ENCODE peak calls at places on chromosomes 1 and 21, in five cellular contexts. One of them, this sample, is unnamed.

GRCh38 chr21:30605968-30606367 is 5.1 kb downstream of the KRTAP22-1 start:
- DNase-seq in A673: no peak
- DNase-seq in GM23248: no peak
- DNase-seq in tibial nerve: no peak
- DNase-seq in neural progenitor cell: no peak
- DNase-seq in this sample: no peak

GRCh38 chr21:31371715-31372114 is 27.7 kb upstream of the TIAM1 start:
- DNase-seq in A673: no peak
- DNase-seq in GM23248: no peak
- DNase-seq in tibial nerve: no peak
- DNase-seq in neural progenitor cell: no peak
- DNase-seq in this sample: no peak

GRCh38 chr1:8033322-8033721 is 7.2 kb upstream of the ERRFI1 start:
- DNase-seq in A673: no peak
- DNase-seq in GM23248: no peak
- DNase-seq in tibial nerve: no peak
- DNase-seq in neural progenitor cell: no peak
- DNase-seq in this sample: no peak

GRCh38 chr1:55466921-55467320 is 251.8 kb upstream of the USP24 start:
- DNase-seq in A673: no peak
- DNase-seq in GM23248: peak
- DNase-seq in tibial nerve: no peak
- DNase-seq in neural progenitor cell: no peak
- DNase-seq in this sample: no peak

GRCh38 chr1:65431111-65431705 is 10.7 kb downstream of the LEPR start:
- DNase-seq in A673: peak
- DNase-seq in GM23248: peak
- DNase-seq in tibial nerve: no peak
- DNase-seq in neural progenitor cell: peak
- DNase-seq in this sample: no peak

GRCh38 chr1:49824261-49824660 is 199.5 kb downstream of the AGBL4 start:
- DNase-seq in A673: no peak
- DNase-seq in GM23248: no peak
- DNase-seq in tibial nerve: no peak
- DNase-seq in neural progenitor cell: no peak
- DNase-seq in this sample: no peak

GRCh38 chr21:40732243-40732642 is 114.7 kb downstream of the DSCAM start:
- DNase-seq in A673: no peak
- DNase-seq in GM23248: no peak
- DNase-seq in tibial nerve: no peak
- DNase-seq in neural progenitor cell: no peak
- DNase-seq in this sample: no peak

GRCh38 chr1:236063919-236064673 is 794 bp downstream of the NID1 start:
- DNase-seq in A673: no peak
- DNase-seq in GM23248: peak
- DNase-seq in tibial nerve: no peak
- DNase-seq in neural progenitor cell: peak
- DNase-seq in this sample: peak

GRCh38 chr21:19731251-19731650 is 1267.0 kb upstream of the NCAM2 start:
- DNase-seq in A673: no peak
- DNase-seq in GM23248: no peak
- DNase-seq in tibial nerve: no peak
- DNase-seq in neural progenitor cell: no peak
- DNase-seq in this sample: no peak

GRCh38 chr1:208132287-208132882 is 111.8 kb downstream of the PLXNA2 start:
- DNase-seq in A673: peak
- DNase-seq in GM23248: peak
- DNase-seq in tibial nerve: peak
- DNase-seq in neural progenitor cell: peak
- DNase-seq in this sample: peak

GRCh38 chr1:84940481-84940880 is 47.5 kb upstream of the LPAR3 start:
- DNase-seq in A673: no peak
- DNase-seq in GM23248: peak
- DNase-seq in tibial nerve: no peak
- DNase-seq in neural progenitor cell: no peak
- DNase-seq in this sample: no peak

GRCh38 chr1:12617511-12617900 is 504 bp downstream of the DHRS3 start:
- DNase-seq in A673: no peak
- DNase-seq in GM23248: no peak
- DNase-seq in tibial nerve: no peak
- DNase-seq in neural progenitor cell: no peak
- DNase-seq in this sample: no peak

GRCh38 chr1:181424786-181425403 is 58.4 kb upstream of the CACNA1E start:
- DNase-seq in A673: peak
- DNase-seq in GM23248: peak
- DNase-seq in tibial nerve: peak
- DNase-seq in neural progenitor cell: peak
- DNase-seq in this sample: peak

GRCh38 chr1:4549933-4550332 is 104.5 kb upstream of the AJAP1 start:
- DNase-seq in A673: peak
- DNase-seq in GM23248: no peak
- DNase-seq in tibial nerve: no peak
- DNase-seq in neural progenitor cell: peak
- DNase-seq in this sample: no peak

GRCh38 chr1:41367102-41367537 is 5.9 kb downstream of the FOXO6 start:
- DNase-seq in A673: no peak
- DNase-seq in GM23248: no peak
- DNase-seq in tibial nerve: no peak
- DNase-seq in neural progenitor cell: no peak
- DNase-seq in this sample: no peak

GRCh38 chr1:228500901-228501871 is 14.0 kb downstream of the RNF187 start:
- DNase-seq in A673: peak
- DNase-seq in GM23248: peak
- DNase-seq in tibial nerve: peak
- DNase-seq in neural progenitor cell: peak
- DNase-seq in this sample: peak

GRCh38 chr1:204453141-204453772 is 41.3 kb downstream of the PIK3C2B start:
- DNase-seq in A673: peak
- DNase-seq in GM23248: no peak
- DNase-seq in tibial nerve: no peak
- DNase-seq in neural progenitor cell: no peak
- DNase-seq in this sample: no peak

GRCh38 chr1:34851431-34852105 is 8.0 kb downstream of the SMIM12 start:
- DNase-seq in A673: no peak
- DNase-seq in GM23248: no peak
- DNase-seq in tibial nerve: no peak
- DNase-seq in neural progenitor cell: no peak
- DNase-seq in this sample: no peak

GRCh38 chr21:44510508-44511218 is 29.3 kb downstream of the KRTAP10-1 start:
- DNase-seq in A673: peak
- DNase-seq in GM23248: peak
- DNase-seq in tibial nerve: no peak
- DNase-seq in neural progenitor cell: peak
- DNase-seq in this sample: peak

GRCh38 chr1:77316006-77316405 is 34.2 kb downstream of the AK5 start:
- DNase-seq in A673: no peak
- DNase-seq in GM23248: peak
- DNase-seq in tibial nerve: no peak
- DNase-seq in neural progenitor cell: no peak
- DNase-seq in this sample: no peak

GRCh38 chr1:30695481-30695880 is 27.9 kb downstream of the MATN1 start:
- DNase-seq in A673: no peak
- DNase-seq in GM23248: peak
- DNase-seq in tibial nerve: no peak
- DNase-seq in neural progenitor cell: no peak
- DNase-seq in this sample: no peak

GRCh38 chr1:221989741-221990140 is 247.9 kb upstream of the DUSP10 start:
- DNase-seq in A673: no peak
- DNase-seq in GM23248: no peak
- DNase-seq in tibial nerve: no peak
- DNase-seq in neural progenitor cell: no peak
- DNase-seq in this sample: no peak

GRCh38 chr1:212040629-212041028 is 5.1 kb downstream of the DTL start:
- DNase-seq in A673: no peak
- DNase-seq in GM23248: no peak
- DNase-seq in tibial nerve: no peak
- DNase-seq in neural progenitor cell: no peak
- DNase-seq in this sample: no peak

GRCh38 chr1:212488436-212489283 is 55.9 kb downstream of the NENF start:
- DNase-seq in A673: no peak
- DNase-seq in GM23248: peak
- DNase-seq in tibial nerve: peak
- DNase-seq in neural progenitor cell: peak
- DNase-seq in this sample: no peak

GRCh38 chr1:96995351-96995750 is 273.8 kb downstream of the PTBP2 start:
- DNase-seq in A673: no peak
- DNase-seq in GM23248: no peak
- DNase-seq in tibial nerve: no peak
- DNase-seq in neural progenitor cell: no peak
- DNase-seq in this sample: no peak

GRCh38 chr1:9561429-9561828 is 22.2 kb downstream of the SLC25A33 start:
- DNase-seq in A673: peak
- DNase-seq in GM23248: peak
- DNase-seq in tibial nerve: no peak
- DNase-seq in neural progenitor cell: no peak
- DNase-seq in this sample: peak

GRCh38 chr1:111249960-111250359 is 22.4 kb downstream of the CHI3L2 start:
- DNase-seq in A673: no peak
- DNase-seq in GM23248: no peak
- DNase-seq in tibial nerve: no peak
- DNase-seq in neural progenitor cell: peak
- DNase-seq in this sample: no peak

GRCh38 chr1:158506369-158506987 is 34.5 kb downstream of the OR10R2 start:
- DNase-seq in A673: peak
- DNase-seq in GM23248: peak
- DNase-seq in tibial nerve: no peak
- DNase-seq in neural progenitor cell: peak
- DNase-seq in this sample: peak

GRCh38 chr21:45167796-45168222 is 93.4 kb downstream of the ADARB1 start:
- DNase-seq in A673: peak
- DNase-seq in GM23248: peak
- DNase-seq in tibial nerve: no peak
- DNase-seq in neural progenitor cell: no peak
- DNase-seq in this sample: no peak

GRCh38 chr1:36350659-36351171 is 27.3 kb upstream of the EVA1B start:
- DNase-seq in A673: peak
- DNase-seq in GM23248: peak
- DNase-seq in tibial nerve: no peak
- DNase-seq in neural progenitor cell: no peak
- DNase-seq in this sample: no peak

GRCh38 chr1:180594723-180595122 is 36.0 kb downstream of the OVAAL start:
- DNase-seq in A673: no peak
- DNase-seq in GM23248: peak
- DNase-seq in tibial nerve: no peak
- DNase-seq in neural progenitor cell: peak
- DNase-seq in this sample: peak

GRCh38 chr1:53272349-53272748 is 34.0 kb upstream of the MAGOH start:
- DNase-seq in A673: no peak
- DNase-seq in GM23248: no peak
- DNase-seq in tibial nerve: no peak
- DNase-seq in neural progenitor cell: no peak
- DNase-seq in this sample: no peak

GRCh38 chr1:53270873-53271272 is 32.6 kb upstream of the MAGOH start:
- DNase-seq in A673: no peak
- DNase-seq in GM23248: no peak
- DNase-seq in tibial nerve: no peak
- DNase-seq in neural progenitor cell: no peak
- DNase-seq in this sample: no peak

GRCh38 chr1:53270107-53270506 is 31.8 kb upstream of the MAGOH start:
- DNase-seq in A673: no peak
- DNase-seq in GM23248: no peak
- DNase-seq in tibial nerve: no peak
- DNase-seq in neural progenitor cell: no peak
- DNase-seq in this sample: peak

GRCh38 chr1:53273526-53273925 is 35.2 kb upstream of the MAGOH start:
- DNase-seq in A673: no peak
- DNase-seq in GM23248: no peak
- DNase-seq in tibial nerve: no peak
- DNase-seq in neural progenitor cell: no peak
- DNase-seq in this sample: no peak

DNA sequence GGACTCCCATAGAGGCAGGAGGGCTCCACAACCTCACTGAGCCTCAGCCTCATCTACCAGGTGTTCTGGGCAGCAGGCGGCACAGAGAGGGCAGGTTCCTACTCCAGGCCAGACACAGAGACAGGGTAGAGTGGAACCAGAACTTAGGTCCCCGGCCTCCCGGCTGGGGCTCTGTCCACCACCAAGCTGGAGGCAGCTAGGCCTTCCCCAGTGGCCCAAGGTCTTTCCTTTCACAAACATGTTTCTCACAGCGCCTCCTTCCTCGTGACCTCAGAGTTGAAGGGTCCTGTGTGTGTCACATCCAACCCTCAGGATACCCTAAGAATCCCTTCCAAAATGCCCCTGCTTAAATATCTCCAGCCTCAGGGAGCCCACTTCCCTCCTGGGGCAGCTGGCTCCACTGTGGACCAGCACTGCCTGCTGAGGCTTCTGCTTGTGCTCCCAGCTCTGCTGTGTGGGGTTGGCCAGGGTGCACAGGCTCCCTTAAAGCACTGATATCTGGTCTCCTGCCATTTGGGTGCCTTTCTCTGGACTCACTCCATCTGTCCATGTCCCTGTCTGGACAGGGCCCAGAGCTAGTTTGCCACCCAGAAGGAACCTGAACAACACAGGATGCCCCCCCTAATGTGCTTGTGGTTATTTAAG is 33.2 kb upstream of the MAGOH start:
- DNase-seq in A673: no peak
- DNase-seq in GM23248: no peak
- DNase-seq in tibial nerve: no peak
- DNase-seq in neural progenitor cell: no peak
- DNase-seq in this sample: no peak
- H3K27ac ChIP-seq in A673: no peak
- H3K27ac ChIP-seq in GM23248: no peak
- H3K27ac ChIP-seq in tibial nerve: no peak
- H3K27ac ChIP-seq in neural progenitor cell: no peak
- H3K27ac ChIP-seq in this sample: peak

DNA sequence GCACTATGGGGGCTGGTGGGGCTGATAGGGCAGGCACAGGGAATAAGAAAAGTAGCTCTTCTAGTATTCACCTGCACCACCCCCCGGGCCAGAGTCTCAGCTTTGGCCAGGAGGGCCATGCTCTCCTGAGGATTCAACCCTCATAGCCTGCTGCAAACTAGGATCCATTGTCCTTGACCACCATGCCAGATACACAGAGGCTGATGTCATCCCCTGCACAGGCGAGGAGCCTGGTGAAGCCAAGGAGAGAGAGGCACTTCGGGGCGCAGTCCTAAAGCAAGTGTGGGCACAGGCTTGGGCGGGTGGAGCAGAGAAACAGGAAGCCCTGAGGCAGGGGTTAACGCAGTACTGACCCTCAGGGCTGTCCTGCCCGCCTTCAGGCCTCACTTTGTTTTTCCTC is 29.5 kb downstream of the TMEM53 start:
- DNase-seq in A673: no peak
- DNase-seq in GM23248: no peak
- DNase-seq in tibial nerve: no peak
- DNase-seq in neural progenitor cell: no peak
- DNase-seq in this sample: no peak
- H3K27ac ChIP-seq in A673: no peak
- H3K27ac ChIP-seq in GM23248: peak
- H3K27ac ChIP-seq in tibial nerve: no peak
- H3K27ac ChIP-seq in neural progenitor cell: no peak
- H3K27ac ChIP-seq in this sample: no peak

GRCh38 chr21:42299324-42300044 is 15.7 kb downstream of the TFF3 start:
- DNase-seq in A673: no peak
- DNase-seq in GM23248: no peak
- DNase-seq in tibial nerve: no peak
- DNase-seq in neural progenitor cell: no peak
- DNase-seq in this sample: no peak
- H3K27ac ChIP-seq in A673: no peak
- H3K27ac ChIP-seq in GM23248: no peak
- H3K27ac ChIP-seq in tibial nerve: peak
- H3K27ac ChIP-seq in neural progenitor cell: no peak
- H3K27ac ChIP-seq in this sample: no peak

GRCh38 chr1:13801711-13802486 is 101.9 kb downstream of the PRDM2 start:
- DNase-seq in A673: no peak
- DNase-seq in GM23248: no peak
- DNase-seq in tibial nerve: no peak
- DNase-seq in neural progenitor cell: no peak
- DNase-seq in this sample: no peak
- H3K27ac ChIP-seq in A673: no peak
- H3K27ac ChIP-seq in GM23248: no peak
- H3K27ac ChIP-seq in tibial nerve: no peak
- H3K27ac ChIP-seq in neural progenitor cell: no peak
- H3K27ac ChIP-seq in this sample: no peak